ENCODE peak calls at places on chromosomes 16 and 17, in nine cellular contexts. O is AG04449, Z is GM12865, U is fibroblast of pulmonary artery, T is upper lobe of right lung, D is NB4, V is HL-60, W is kidney, I is GM12864. S is an unnamed sample.

GRCh38 chr16:13797718-13798117 is 122.2 kb upstream of the ERCC4 start:
- DNase-seq in O (no peak), W (no peak), Z (no peak), D (no peak), U (no peak), V (no peak), I (no peak), T (no peak), S (no peak)

GRCh38 chr16:88345031-88345942 is 37.5 kb upstream of the ZNF469 start:
- DNase-seq in I (no peak), U (no peak), V (no peak), O (no peak), D (no peak), W (peak), T (no peak), Z (no peak), S (no peak)

GRCh38 chr16:6856578-6856977 is 476.1 kb upstream of the RBFOX1 start:
- DNase-seq in V (no peak), I (no peak), D (no peak), W (no peak), O (no peak), Z (no peak), T (no peak), U (no peak), S (no peak)

GRCh38 chr17:44417553-44417952 is 28.1 kb upstream of the ITGA2B start:
- DNase-seq in V (no peak), Z (peak), U (peak), D (no peak), W (no peak), O (peak), T (no peak), I (peak), S (peak)

GRCh38 chr17:46782250-46782953 is 36.1 kb downstream of the WNT3 start:
- DNase-seq in U (peak), T (peak), V (peak), D (peak), W (no peak), I (no peak), O (no peak), Z (peak), S (peak)

GRCh38 chr16:67029249-67030096 is 524 bp downstream of the CBFB start:
- DNase-seq in O (no peak), D (peak), T (peak), I (no peak), Z (peak), W (peak), V (peak), U (peak), S (peak)

GRCh38 chr17:50533720-50534148 is 1.2 kb downstream of the EPN3 start:
- DNase-seq in O (no peak), V (no peak), W (peak), I (no peak), Z (no peak), D (no peak), U (peak), T (no peak), S (peak)

GRCh38 chr16:83344014-83344413 is 463.8 kb upstream of the HSBP1 start:
- DNase-seq in Z (no peak), V (no peak), O (peak), D (no peak), U (peak), W (no peak), I (no peak), T (no peak), S (no peak)

GRCh38 chr17:18920911-18921441 is 31.0 kb upstream of the SLC5A10 start:
- DNase-seq in D (no peak), W (peak), I (peak), Z (peak), O (no peak), V (no peak), T (no peak), U (peak), S (no peak)

DNA sequence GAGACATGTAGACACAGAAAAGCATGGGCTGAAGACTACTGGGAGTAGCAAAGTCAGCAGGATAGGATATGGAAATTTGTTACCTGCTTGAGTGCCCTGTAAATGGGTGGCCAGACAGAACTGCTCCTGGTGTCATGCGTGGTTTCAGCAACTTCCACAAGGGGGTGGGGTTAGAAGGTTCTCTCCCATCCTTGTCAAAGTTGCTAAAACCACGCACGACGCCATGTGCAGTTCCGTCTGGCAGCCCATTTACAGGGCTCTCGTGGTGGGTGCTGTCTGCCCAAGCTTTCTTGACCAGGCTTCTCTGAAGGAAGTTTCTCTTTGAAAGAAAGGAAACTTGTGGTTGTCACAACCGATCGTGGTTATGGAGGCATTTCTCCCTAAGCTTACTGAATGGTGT is 6.9 kb upstream of the DBNDD1 start:
- DNase-seq in U (no peak), W (no peak), I (no peak), V (peak), Z (no peak), O (no peak), T (no peak), D (peak), S (no peak)
- TF ChIP-seq CTCF in U (no peak), W (no peak), I (no peak), V (no peak), Z (no peak), O (no peak), T (no peak), D (peak), S (no peak)

GRCh38 chr17:22692801-22693171 is 1000.5 kb downstream of the KCNJ18 start:
- DNase-seq in W (no peak), I (no peak), D (no peak), T (no peak), V (no peak), O (no peak), U (no peak), Z (no peak), S (no peak)

GRCh38 chr17:22695228-22695619 is 1002.9 kb downstream of the KCNJ18 start:
- DNase-seq in D (no peak), I (no peak), W (no peak), Z (no peak), U (no peak), T (no peak), V (no peak), O (no peak), S (no peak)

GRCh38 chr17:22692066-22692800 is 999.9 kb downstream of the KCNJ18 start:
- DNase-seq in T (no peak), I (no peak), U (no peak), Z (no peak), W (no peak), V (no peak), D (no peak), O (no peak), S (no peak)

DNA sequence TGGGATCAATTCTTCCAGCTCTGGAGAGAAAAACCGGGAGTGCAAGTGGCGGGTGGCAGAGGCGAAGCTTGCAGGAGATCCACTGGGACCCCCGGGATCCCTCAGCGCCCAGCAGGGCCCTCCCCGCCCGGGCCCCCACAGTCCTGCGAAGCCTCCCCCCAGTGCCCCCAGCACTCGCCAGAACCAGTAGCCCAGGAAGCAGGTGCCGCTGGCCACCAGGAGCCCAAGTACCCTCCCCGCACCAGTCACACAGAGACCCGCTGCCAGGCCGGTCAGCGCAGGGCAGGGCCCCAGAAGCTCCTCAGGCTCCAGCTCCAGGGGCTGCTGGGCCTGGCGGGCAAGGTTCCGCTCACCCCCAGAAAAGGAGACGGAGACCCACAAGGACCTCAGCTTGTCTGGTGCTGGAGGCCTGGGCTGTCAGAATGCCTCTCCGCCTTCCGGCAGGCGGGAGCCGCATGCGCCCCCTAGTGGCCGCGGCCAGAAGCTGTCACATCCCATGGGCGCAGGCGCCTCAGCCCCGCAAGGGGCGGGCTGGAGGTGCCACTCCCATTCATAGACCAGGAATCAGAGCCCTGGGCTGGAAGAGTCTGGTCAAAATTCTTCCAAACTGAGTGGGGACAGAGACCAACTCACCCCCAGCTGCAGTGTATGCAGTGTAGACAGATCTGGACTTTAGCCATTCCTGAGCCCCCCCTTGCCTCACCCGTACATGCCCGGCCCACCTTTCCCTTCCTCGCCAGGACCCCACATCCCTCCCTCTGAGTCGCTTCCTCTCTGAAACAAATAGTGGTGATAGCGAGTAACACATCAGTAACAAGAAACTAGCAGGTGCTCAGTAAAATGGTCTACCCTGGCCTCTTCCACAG is 1002.3 kb downstream of the KCNJ18 start:
- DNase-seq in W (no peak), V (no peak), Z (no peak), O (no peak), I (no peak), D (peak), U (no peak), T (no peak), S (no peak)
- TF ChIP-seq CTCF in W (no peak), V (no peak), Z (peak), O (no peak), I (peak), D (peak), U (no peak), T (no peak), S (peak)

GRCh38 chr17:16463341-16464000 is 28.5 kb downstream of the LRRC75A start:
- DNase-seq in W (no peak), Z (no peak), D (no peak), I (no peak), T (no peak), U (peak), V (no peak), O (no peak), S (peak)
- TF ChIP-seq CTCF in W (no peak), Z (no peak), D (no peak), I (no peak), T (peak), U (peak), V (no peak), O (peak), S (peak)

DNA sequence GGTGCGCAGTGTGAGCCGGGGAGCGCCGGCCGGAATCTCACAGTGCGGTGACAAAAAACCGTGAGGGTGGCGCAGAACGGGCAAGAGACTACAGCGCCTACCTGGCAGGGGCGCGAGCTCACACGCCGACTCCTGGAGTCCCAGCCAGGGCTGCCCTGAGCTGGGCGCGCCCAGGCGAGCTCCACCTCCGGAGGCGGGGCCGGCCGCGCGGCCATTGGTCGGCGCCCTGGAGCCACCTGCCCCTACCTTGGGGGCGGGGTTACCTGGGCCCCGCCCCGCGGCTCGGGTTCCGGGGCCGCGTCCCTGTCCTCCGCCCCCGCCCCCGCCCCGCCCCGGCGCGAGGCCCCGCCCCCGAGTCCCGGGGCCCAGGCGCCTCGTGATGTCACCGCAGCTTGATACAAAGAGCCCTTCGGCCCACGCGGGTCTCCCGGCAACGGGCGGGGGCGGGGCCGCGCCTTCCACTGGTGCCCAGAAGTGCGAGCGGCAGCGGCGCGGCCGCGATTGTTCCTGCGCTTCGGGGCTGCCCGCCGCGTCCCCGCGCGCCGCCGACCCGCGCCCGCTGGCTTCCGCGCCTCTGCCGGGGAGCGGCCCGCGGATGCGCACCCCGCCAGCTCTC is 96.3 kb downstream of the RAB11FIP4 start:
- DNase-seq in U (peak), D (peak), T (peak), V (peak), Z (peak), I (peak), O (no peak), W (peak), S (peak)
- TF ChIP-seq CTCF in U (no peak), D (no peak), T (no peak), V (no peak), Z (no peak), I (no peak), O (no peak), W (peak), S (no peak)

DNA sequence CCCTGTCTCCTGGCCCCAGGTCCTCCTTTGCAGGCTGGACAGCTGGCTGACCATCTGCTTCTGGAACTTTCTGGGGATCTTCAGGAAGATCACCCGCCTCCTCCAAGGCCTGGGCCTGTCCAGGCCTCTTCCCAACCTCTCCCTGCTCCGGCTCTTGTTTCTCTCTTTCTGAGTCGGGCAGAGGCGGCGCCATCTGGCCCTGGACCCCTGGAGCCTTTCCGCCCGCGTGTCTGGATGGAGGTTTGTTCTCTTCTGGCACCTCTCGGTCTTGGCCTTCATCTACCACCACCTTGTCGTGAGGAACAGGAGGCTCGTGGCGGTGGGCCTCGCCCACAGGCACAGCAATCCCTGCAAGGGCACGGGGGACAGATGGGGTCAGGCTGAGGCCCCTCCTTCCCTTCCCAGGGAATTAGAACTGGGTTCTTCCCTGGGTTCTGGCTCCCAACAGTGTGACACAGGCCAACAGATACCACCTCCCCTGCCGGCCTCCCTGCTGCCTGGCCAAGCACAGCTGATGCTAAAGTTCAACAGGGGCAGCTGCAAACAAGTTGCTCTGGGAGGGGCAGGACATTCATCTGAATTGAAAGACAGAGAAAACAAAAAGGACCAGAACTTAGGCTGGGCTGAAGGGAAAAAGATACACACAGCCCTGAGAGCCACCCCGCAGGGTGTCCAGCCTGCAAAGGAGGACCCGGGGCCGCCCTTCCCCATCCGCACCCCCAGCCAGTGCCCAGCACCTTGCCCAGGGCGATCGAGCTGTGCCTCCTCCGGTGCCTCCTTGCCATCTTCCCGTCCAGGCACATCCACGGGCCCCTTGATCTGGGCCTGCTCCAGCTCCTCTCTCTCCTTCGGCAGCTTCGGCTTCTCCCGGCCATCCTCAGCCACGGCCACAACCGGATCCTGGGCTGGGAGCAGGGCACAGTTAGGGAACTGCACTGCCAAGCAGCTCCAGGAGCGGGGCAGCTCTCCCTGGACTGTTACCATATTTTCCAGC is 13.5 kb downstream of the NDUFAF8 start:
- DNase-seq in U (no peak), Z (no peak), W (peak), T (no peak), D (no peak), O (no peak), I (no peak), V (no peak), S (no peak)
- TF ChIP-seq CTCF in U (no peak), Z (no peak), W (no peak), T (no peak), D (no peak), O (no peak), I (no peak), V (no peak), S (no peak)

GRCh38 chr17:30095507-30096244 is 20.9 kb upstream of the NSRP1 start:
- DNase-seq in T (no peak), V (peak), Z (peak), D (peak), W (no peak), I (no peak), U (peak), O (no peak), S (peak)
- TF ChIP-seq CTCF in T (peak), V (peak), Z (peak), D (peak), W (peak), I (peak), U (peak), O (peak), S (no peak)

DNA sequence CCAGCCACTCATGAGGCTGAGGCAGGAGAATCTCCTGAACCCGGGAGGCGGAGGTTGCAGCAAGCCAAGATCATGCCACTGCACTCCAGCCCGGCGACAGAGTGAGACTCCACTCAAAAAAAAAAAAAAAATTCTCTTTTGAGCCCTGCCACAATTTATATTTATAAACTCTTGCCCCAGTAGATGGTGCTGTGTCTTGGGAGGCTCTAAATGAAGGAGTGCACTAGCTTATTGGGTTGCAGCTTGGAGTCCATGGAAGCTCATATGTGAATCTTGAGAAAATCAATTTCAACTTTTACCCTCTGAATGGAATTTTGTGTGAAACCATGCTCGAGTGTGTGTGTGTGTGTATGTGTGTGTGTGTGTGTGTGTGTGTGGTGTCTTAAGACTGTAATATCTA is 420.1 kb downstream of the HS3ST4 start:
- DNase-seq in U (no peak), T (no peak), O (no peak), Z (no peak), W (no peak), V (no peak), D (peak), I (no peak), S (no peak)
- TF ChIP-seq CTCF in U (no peak), T (no peak), O (no peak), Z (no peak), W (no peak), V (no peak), D (no peak), I (no peak), S (no peak)

GRCh38 chr16:55021595-55022475 is 91.2 kb downstream of the IRX5 start:
- DNase-seq in D (peak), U (peak), W (no peak), Z (peak), T (no peak), V (no peak), O (no peak), I (no peak), S (peak)
- TF ChIP-seq CTCF in D (peak), U (peak), W (no peak), Z (no peak), T (peak), V (no peak), O (no peak), I (peak), S (no peak)